ENCODE peak calls at places on chromosome X, in five cellular contexts. One of them, this sample, is unnamed. For H3K27me3, the result is how much of the 10 kb centered on the place peaks cover.

GRCh38 chrX:142977128-142977914 is 48.4 kb upstream of the SPANXN4 start:
- DNase-seq in ascending aorta: no peak
- DNase-seq in esophagus squamous epithelium: no peak
- DNase-seq in right atrium auricular region: no peak
- DNase-seq in tibial nerve: no peak
- DNase-seq in this sample: no peak

GRCh38 chrX:805988-806387 is 175.4 kb downstream of the SHOX start:
- DNase-seq in esophagus squamous epithelium: no peak
- DNase-seq in ascending aorta: no peak
- DNase-seq in tibial nerve: no peak
- DNase-seq in right atrium auricular region: no peak
- DNase-seq in this sample: no peak

GRCh38 chrX:34631826-34632225 is 25.3 kb downstream of the TMEM47 start:
- DNase-seq in esophagus squamous epithelium: no peak
- DNase-seq in ascending aorta: no peak
- DNase-seq in tibial nerve: no peak
- DNase-seq in right atrium auricular region: no peak
- DNase-seq in this sample: no peak

GRCh38 chrX:118420462-118420861 is 74.6 kb downstream of the WDR44 start:
- DNase-seq in esophagus squamous epithelium: no peak
- DNase-seq in right atrium auricular region: no peak
- DNase-seq in ascending aorta: no peak
- DNase-seq in tibial nerve: no peak
- DNase-seq in this sample: no peak

GRCh38 chrX:110795645-110796510 is at the start of gene CHRDL1:
- DNase-seq in tibial nerve: peak
- DNase-seq in right atrium auricular region: no peak
- DNase-seq in esophagus squamous epithelium: no peak
- DNase-seq in ascending aorta: no peak
- DNase-seq in this sample: no peak

GRCh38 chrX:46989548-46989947 is 77.3 kb downstream of the JADE3 start:
- DNase-seq in right atrium auricular region: no peak
- DNase-seq in ascending aorta: no peak
- DNase-seq in tibial nerve: no peak
- DNase-seq in esophagus squamous epithelium: no peak
- DNase-seq in this sample: no peak

GRCh38 chrX:150573702-150574101 is 5.3 kb downstream of the MTM1 start:
- DNase-seq in ascending aorta: no peak
- DNase-seq in right atrium auricular region: no peak
- DNase-seq in esophagus squamous epithelium: no peak
- DNase-seq in tibial nerve: no peak
- DNase-seq in this sample: no peak

GRCh38 chrX:84188320-84188834 is 378 bp upstream of the RPS6KA6 start:
- DNase-seq in tibial nerve: no peak
- DNase-seq in esophagus squamous epithelium: no peak
- DNase-seq in ascending aorta: no peak
- DNase-seq in right atrium auricular region: no peak
- DNase-seq in this sample: peak

GRCh38 chrX:86148024-86148511 is at the start of gene DACH2:
- DNase-seq in tibial nerve: peak
- DNase-seq in ascending aorta: peak
- DNase-seq in esophagus squamous epithelium: no peak
- DNase-seq in right atrium auricular region: peak
- DNase-seq in this sample: peak

GRCh38 chrX:78652971-78653822 is 5.9 kb downstream of the RTL3 start:
- DNase-seq in ascending aorta: no peak
- DNase-seq in esophagus squamous epithelium: no peak
- DNase-seq in tibial nerve: no peak
- DNase-seq in right atrium auricular region: no peak
- DNase-seq in this sample: no peak

GRCh38 chrX:118521435-118521834 is 25.8 kb downstream of the DOCK11 start:
- DNase-seq in right atrium auricular region: no peak
- DNase-seq in tibial nerve: no peak
- DNase-seq in esophagus squamous epithelium: no peak
- DNase-seq in ascending aorta: no peak
- DNase-seq in this sample: no peak

GRCh38 chrX:153626025-153626633 is 20.9 kb upstream of the DUSP9 start:
- DNase-seq in esophagus squamous epithelium: no peak
- DNase-seq in ascending aorta: peak
- DNase-seq in tibial nerve: no peak
- DNase-seq in right atrium auricular region: no peak
- DNase-seq in this sample: no peak

GRCh38 chrX:1239681-1240142 is 27.3 kb upstream of the CRLF2 start:
- DNase-seq in right atrium auricular region: peak
- DNase-seq in tibial nerve: peak
- DNase-seq in esophagus squamous epithelium: peak
- DNase-seq in ascending aorta: peak
- DNase-seq in this sample: peak

GRCh38 chrX:120015145-120016067 is 62.1 kb downstream of the RHOXF2B start:
- DNase-seq in ascending aorta: no peak
- DNase-seq in esophagus squamous epithelium: no peak
- DNase-seq in right atrium auricular region: no peak
- DNase-seq in tibial nerve: no peak
- DNase-seq in this sample: no peak

GRCh38 chrX:24023972-24024664 is 2.9 kb downstream of the KLHL15 start:
- DNase-seq in tibial nerve: no peak
- DNase-seq in esophagus squamous epithelium: no peak
- DNase-seq in right atrium auricular region: no peak
- DNase-seq in ascending aorta: no peak
- DNase-seq in this sample: no peak

GRCh38 chrX:15399901-15400500 is 15.8 kb upstream of the VEGFD start:
- DNase-seq in right atrium auricular region: no peak
- DNase-seq in tibial nerve: no peak
- DNase-seq in ascending aorta: no peak
- DNase-seq in esophagus squamous epithelium: no peak
- DNase-seq in this sample: no peak

GRCh38 chrX:97494756-97495372 is 611.2 kb downstream of the RPA4 start:
- DNase-seq in right atrium auricular region: no peak
- DNase-seq in ascending aorta: no peak
- DNase-seq in tibial nerve: no peak
- DNase-seq in esophagus squamous epithelium: no peak
- DNase-seq in this sample: no peak

GRCh38 chrX:8349816-8350544 is 114.7 kb upstream of the VCX3B start:
- DNase-seq in esophagus squamous epithelium: no peak
- DNase-seq in right atrium auricular region: no peak
- DNase-seq in tibial nerve: no peak
- DNase-seq in ascending aorta: no peak
- DNase-seq in this sample: no peak

GRCh38 chrX:150201841-150202240 is 161.3 kb upstream of the MAMLD1 start:
- DNase-seq in ascending aorta: no peak
- DNase-seq in right atrium auricular region: no peak
- DNase-seq in esophagus squamous epithelium: no peak
- DNase-seq in tibial nerve: no peak
- DNase-seq in this sample: no peak

GRCh38 chrX:148755111-148755510 is 254.7 kb downstream of the AFF2 start:
- DNase-seq in right atrium auricular region: no peak
- DNase-seq in tibial nerve: no peak
- DNase-seq in ascending aorta: no peak
- DNase-seq in esophagus squamous epithelium: no peak
- DNase-seq in this sample: no peak

GRCh38 chrX:12814434-12814833 is 23.2 kb downstream of the PRPS2 start:
- DNase-seq in ascending aorta: no peak
- DNase-seq in esophagus squamous epithelium: no peak
- DNase-seq in tibial nerve: no peak
- DNase-seq in right atrium auricular region: no peak
- DNase-seq in this sample: no peak

GRCh38 chrX:38754102-38754790 is 47.0 kb upstream of the MID1IP1 start:
- DNase-seq in tibial nerve: no peak
- DNase-seq in esophagus squamous epithelium: no peak
- DNase-seq in right atrium auricular region: no peak
- DNase-seq in ascending aorta: no peak
- DNase-seq in this sample: no peak

DNA sequence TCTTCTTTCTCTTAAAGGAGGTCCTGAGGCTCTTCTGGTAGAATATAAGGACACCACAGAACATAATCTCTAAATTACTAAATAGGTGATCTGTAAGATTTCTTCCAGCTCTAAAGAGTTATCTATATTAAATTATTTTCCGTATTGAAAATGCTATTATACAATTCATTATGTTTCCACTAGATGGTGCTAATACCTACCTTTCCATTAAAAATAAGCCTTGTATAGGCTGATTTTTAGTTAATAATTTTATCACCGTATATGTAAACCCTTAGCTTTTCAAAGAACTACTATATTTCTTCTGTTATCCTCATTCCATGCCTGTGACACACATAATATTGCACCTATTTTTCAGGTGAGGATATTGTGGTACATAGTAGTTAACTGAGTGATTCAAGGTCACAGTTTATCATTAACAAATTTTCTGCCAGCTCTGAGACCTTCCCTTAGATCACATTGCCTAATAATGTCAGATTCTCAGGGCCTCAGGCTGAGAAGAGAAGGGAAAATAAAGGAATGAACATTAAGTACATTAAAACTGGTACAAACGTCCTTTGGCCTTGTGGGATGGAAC is 138.8 kb downstream of the TEX11 start:
- DNase-seq in right atrium auricular region: no peak
- DNase-seq in esophagus squamous epithelium: no peak
- DNase-seq in tibial nerve: no peak
- DNase-seq in ascending aorta: no peak
- DNase-seq in this sample: no peak
- TF ChIP-seq CTCF in right atrium auricular region: peak
- TF ChIP-seq CTCF in esophagus squamous epithelium: no peak
- TF ChIP-seq CTCF in tibial nerve: peak
- TF ChIP-seq CTCF in ascending aorta: peak
- TF ChIP-seq CTCF in this sample: peak

DNA sequence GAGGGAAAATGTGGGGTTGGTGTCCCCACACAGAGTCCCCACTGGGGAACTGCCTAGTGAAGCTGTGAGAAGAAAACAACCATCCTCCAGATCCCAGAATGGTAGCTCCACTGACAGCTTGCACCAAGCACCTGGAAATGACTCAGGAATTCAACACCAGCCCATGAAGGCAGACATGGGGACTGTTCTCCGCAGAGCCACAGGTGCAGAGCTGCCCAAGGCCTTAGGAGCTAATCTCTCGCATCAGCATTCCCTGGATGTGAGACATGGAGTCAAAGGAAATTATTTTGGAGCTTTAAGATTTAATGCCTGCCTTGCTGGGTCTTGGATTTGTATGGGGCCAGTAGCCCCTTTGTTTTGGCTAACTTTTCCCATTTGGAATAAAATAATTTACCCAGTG is 367.9 kb downstream of the FAM133A start:
- DNase-seq in esophagus squamous epithelium: no peak
- DNase-seq in right atrium auricular region: no peak
- DNase-seq in tibial nerve: no peak
- DNase-seq in ascending aorta: no peak
- DNase-seq in this sample: no peak
- H3K27me3 ChIP-seq in esophagus squamous epithelium: under half
- H3K27me3 ChIP-seq in right atrium auricular region: under half
- H3K27me3 ChIP-seq in tibial nerve: under half
- H3K27me3 ChIP-seq in ascending aorta: under half
- H3K27me3 ChIP-seq in this sample: under half

GRCh38 chrX:105050921-105051320 is 169.6 kb downstream of the TEX13A start:
- DNase-seq in right atrium auricular region: no peak
- DNase-seq in esophagus squamous epithelium: no peak
- DNase-seq in tibial nerve: no peak
- DNase-seq in ascending aorta: no peak
- DNase-seq in this sample: no peak
- H3K27ac ChIP-seq in right atrium auricular region: no peak
- H3K27ac ChIP-seq in esophagus squamous epithelium: no peak
- H3K27ac ChIP-seq in tibial nerve: no peak
- H3K27ac ChIP-seq in ascending aorta: no peak
- H3K27ac ChIP-seq in this sample: no peak

GRCh38 chrX:40468033-40468979 is 112.5 kb upstream of the ATP6AP2 start:
- DNase-seq in esophagus squamous epithelium: no peak
- DNase-seq in ascending aorta: no peak
- DNase-seq in tibial nerve: peak
- DNase-seq in right atrium auricular region: peak
- DNase-seq in this sample: peak
- TF ChIP-seq CTCF in esophagus squamous epithelium: peak
- TF ChIP-seq CTCF in ascending aorta: peak
- TF ChIP-seq CTCF in tibial nerve: no peak
- TF ChIP-seq CTCF in right atrium auricular region: peak
- TF ChIP-seq CTCF in this sample: peak

DNA sequence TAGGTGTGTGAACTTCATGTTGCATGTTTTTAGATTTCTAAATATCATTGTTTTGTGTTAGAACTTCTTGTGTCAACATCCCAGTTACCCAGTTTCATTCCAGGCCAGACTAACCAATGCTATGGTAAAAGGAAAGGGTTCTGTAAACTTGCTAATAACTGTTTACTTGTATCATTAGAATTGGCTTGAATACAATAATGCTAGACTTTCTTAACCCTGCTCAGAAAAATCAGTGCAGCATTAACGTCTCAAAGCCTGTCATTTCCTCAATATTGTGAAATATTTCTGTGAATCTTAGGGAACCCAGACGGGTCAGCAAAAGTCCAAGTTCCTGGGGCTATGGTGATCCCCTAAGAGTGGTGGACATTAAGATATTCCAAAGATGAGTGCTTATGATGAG is 541.3 kb upstream of the MAGEB18 start:
- DNase-seq in tibial nerve: no peak
- DNase-seq in ascending aorta: no peak
- DNase-seq in right atrium auricular region: no peak
- DNase-seq in esophagus squamous epithelium: no peak
- DNase-seq in this sample: no peak
- H3K27me3 ChIP-seq in tibial nerve: under half
- H3K27me3 ChIP-seq in ascending aorta: under half
- H3K27me3 ChIP-seq in right atrium auricular region: under half
- H3K27me3 ChIP-seq in esophagus squamous epithelium: under half
- H3K27me3 ChIP-seq in this sample: under half

DNA sequence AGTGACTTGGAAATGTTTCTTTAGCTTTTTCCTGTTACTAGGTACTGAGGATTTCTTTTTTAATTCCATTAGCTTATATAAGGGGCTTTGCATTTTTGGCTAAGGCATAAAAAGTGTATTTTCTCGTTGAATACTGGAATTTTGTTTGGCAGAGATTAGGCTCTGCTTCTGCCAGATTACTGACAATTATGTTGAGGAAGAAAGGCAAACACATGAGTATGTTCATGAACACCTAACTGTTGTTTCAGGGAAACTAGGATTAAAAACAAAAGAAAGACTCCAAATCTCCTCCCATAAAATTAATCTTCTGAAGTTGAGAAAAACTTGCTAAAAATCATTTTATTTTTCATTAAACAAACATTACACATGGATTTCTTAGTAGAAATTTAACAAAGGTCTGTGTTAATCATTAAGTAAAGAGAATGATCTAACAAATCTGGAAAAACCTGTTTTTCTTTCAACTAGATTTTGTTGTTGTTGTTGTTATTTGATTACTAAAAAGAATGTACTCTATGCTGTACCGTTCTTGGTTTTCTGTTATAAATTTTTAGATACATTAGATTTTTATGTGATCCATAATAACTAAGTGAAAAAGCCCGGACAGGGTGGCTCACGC is 43.3 kb upstream of the STAG2 start:
- DNase-seq in tibial nerve: no peak
- DNase-seq in esophagus squamous epithelium: no peak
- DNase-seq in right atrium auricular region: no peak
- DNase-seq in ascending aorta: no peak
- DNase-seq in this sample: no peak
- H3K27ac ChIP-seq in tibial nerve: no peak
- H3K27ac ChIP-seq in esophagus squamous epithelium: no peak
- H3K27ac ChIP-seq in right atrium auricular region: no peak
- H3K27ac ChIP-seq in ascending aorta: no peak
- H3K27ac ChIP-seq in this sample: no peak

GRCh38 chrX:42495139-42495538 is 282.8 kb downstream of the PPP1R2C start:
- DNase-seq in tibial nerve: no peak
- DNase-seq in esophagus squamous epithelium: no peak
- DNase-seq in ascending aorta: no peak
- DNase-seq in right atrium auricular region: no peak
- DNase-seq in this sample: no peak
- TF ChIP-seq CTCF in tibial nerve: no peak
- TF ChIP-seq CTCF in esophagus squamous epithelium: no peak
- TF ChIP-seq CTCF in ascending aorta: no peak
- TF ChIP-seq CTCF in right atrium auricular region: no peak
- TF ChIP-seq CTCF in this sample: no peak